ENCODE peak calls at places on chromosomes 7 and 10, in seven cellular contexts. V is fibroblast of lung, E is endodermal cell, Y is HCT116, F is IMR-90, K is H9, Q is SK-N-SH. C is an unnamed sample.

GRCh38 chr10:47326306-47326926 is 4.2 kb downstream of the GDF2 start:
- DNase-seq in V (no peak), E (no peak), Y (no peak), F (no peak), K (no peak), Q (no peak), C (peak; percentile 40)

GRCh38 chr10:102231357-102232318 is 5.5 kb downstream of the ELOVL3 start:
- DNase-seq in V (no peak), E (peak; percentile 90), Y (peak; percentile 40), F (no peak), K (peak; percentile 83), Q (peak; percentile 85), C (peak; percentile 78)

GRCh38 chr10:97380513-97380912 is 20.6 kb downstream of the RRP12 start:
- DNase-seq in V (no peak), E (peak; percentile 31), Y (no peak), F (no peak), K (no peak), Q (no peak), C (no peak)

GRCh38 chr10:71528371-71529202 is 131.9 kb downstream of the CDH23 start:
- DNase-seq in V (no peak), E (no peak), Y (no peak), F (no peak), K (no peak), Q (no peak), C (no peak)

GRCh38 chr10:132648072-132648855 is 110.7 kb downstream of the INPP5A start:
- DNase-seq in V (no peak), E (no peak), Y (no peak), F (no peak), K (no peak), Q (no peak), C (peak; percentile 41)

GRCh38 chr10:133439517-133440461 is 14.0 kb upstream of the SCART1 start:
- DNase-seq in V (no peak), E (no peak), Y (no peak), F (no peak), K (no peak), Q (peak; percentile 28), C (no peak)

GRCh38 chr7:140506788-140507464 is 27.6 kb upstream of the MKRN1 start:
- DNase-seq in V (peak; percentile 74), E (peak; percentile 84), Y (no peak), F (peak; percentile 82), K (peak; percentile 70), Q (no peak), C (no peak)

GRCh38 chr10:123042708-123043408 is 34.1 kb downstream of the ACADSB start:
- DNase-seq in V (no peak), E (no peak), Y (no peak), F (no peak), K (no peak), Q (no peak), C (no peak)

GRCh38 chr10:114346176-114347031 is 57.9 kb downstream of the AFAP1L2 start:
- DNase-seq in V (no peak), E (no peak), Y (no peak), F (no peak), K (no peak), Q (no peak), C (peak; percentile 82)

GRCh38 chr7:1086588-1087461 is 1.1 kb upstream of the GPER1 start:
- DNase-seq in V (peak; percentile 55), E (peak; percentile 93), Y (peak; percentile 34), F (peak; percentile 42), K (peak; percentile 86), Q (peak; percentile 94), C (peak; percentile 87)

GRCh38 chr7:139635521-139636240 is 112.2 kb downstream of the CLEC2L start:
- DNase-seq in V (no peak), E (no peak), Y (no peak), F (no peak), K (no peak), Q (no peak), C (no peak)

GRCh38 chr7:9407816-9408215 is 974.4 kb downstream of the NXPH1 start:
- DNase-seq in V (peak; percentile 13), E (no peak), Y (no peak), F (no peak), K (no peak), Q (no peak), C (no peak)

GRCh38 chr10:78412605-78413004 is 378.9 kb downstream of the RPS24 start:
- DNase-seq in V (no peak), E (peak; percentile 30), Y (no peak), F (no peak), K (peak; percentile 14), Q (no peak), C (no peak)

GRCh38 chr7:96928965-96929364 is 76.4 kb upstream of the DLX6 start:
- DNase-seq in V (no peak), E (no peak), Y (no peak), F (no peak), K (no peak), Q (no peak), C (no peak)

GRCh38 chr7:16695621-16696237 is 49.7 kb downstream of the BZW2 start:
- DNase-seq in V (peak; percentile 72), E (peak; percentile 73), Y (peak; percentile 48), F (peak; percentile 73), K (no peak), Q (peak; percentile 39), C (no peak)

GRCh38 chr7:16698200-16698910 is 52.4 kb downstream of the BZW2 start:
- DNase-seq in V (no peak), E (no peak), Y (no peak), F (no peak), K (no peak), Q (no peak), C (no peak)

GRCh38 chr7:16693601-16694318 is 47.8 kb downstream of the BZW2 start:
- DNase-seq in V (peak; percentile 25), E (no peak), Y (no peak), F (peak; percentile 20), K (no peak), Q (no peak), C (no peak)

GRCh38 chr7:16694806-16695205 is 48.8 kb downstream of the BZW2 start:
- DNase-seq in V (no peak), E (no peak), Y (no peak), F (no peak), K (no peak), Q (no peak), C (no peak)

DNA sequence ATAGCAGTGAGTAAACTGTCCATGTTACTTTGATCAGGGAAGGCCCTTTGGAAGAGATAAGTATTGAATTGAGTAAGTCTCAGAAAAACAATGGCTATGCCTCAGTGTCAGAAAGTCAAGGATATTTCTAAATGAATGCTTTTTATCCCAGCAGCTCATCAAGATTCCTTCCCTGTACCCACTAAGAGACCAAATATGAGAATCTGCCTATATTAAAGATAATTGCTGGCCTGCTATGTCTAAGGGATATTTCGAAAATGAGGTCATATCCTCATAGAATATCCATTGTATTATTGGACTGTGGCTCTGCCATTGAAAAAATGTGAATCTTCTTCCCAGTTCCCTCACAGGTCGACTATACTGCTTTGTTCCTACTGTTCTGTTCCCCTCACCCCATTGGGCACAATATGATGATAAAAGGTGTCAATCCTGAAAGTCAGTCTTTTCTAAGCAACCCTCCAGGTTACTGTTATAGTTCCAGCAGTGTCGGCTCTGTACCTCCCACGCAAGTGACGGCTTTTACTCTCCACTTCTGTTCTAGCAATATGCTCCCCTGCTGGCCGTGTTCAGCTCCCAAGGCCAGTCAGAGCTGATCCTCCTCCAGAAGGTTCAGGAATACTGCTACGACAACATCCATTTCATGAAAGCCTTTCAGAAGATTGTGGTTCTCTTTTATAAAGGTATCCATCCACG is 51.7 kb downstream of the BZW2 start:
- DNase-seq in V (no peak), E (no peak), Y (no peak), F (peak; percentile 62), K (no peak), Q (no peak), C (no peak)
- TF ChIP-seq CTCF in V (no peak), E (no peak), Y (no peak), F (no peak), K (no peak), Q (no peak), C (no peak)

GRCh38 chr7:44995555-44996493 is 4.2 kb upstream of the CCM2 start:
- DNase-seq in V (no peak), E (no peak), Y (no peak), F (no peak), K (no peak), Q (no peak), C (peak; percentile 15)

GRCh38 chr7:44999245-45000095 is 531 bp upstream of the CCM2 start:
- DNase-seq in V (peak; percentile 99), E (peak; percentile 100), Y (peak; percentile 96), F (peak; percentile 99), K (peak; percentile 99), Q (peak; percentile 99), C (peak; percentile 100)

GRCh38 chr7:45000096-45001032 is at the start of gene CCM2:
- DNase-seq in V (peak; percentile 72), E (no peak), Y (no peak), F (peak; percentile 32), K (no peak), Q (peak; percentile 98), C (peak; percentile 91)

GRCh38 chr7:45001138-45001694 is 1.2 kb downstream of the CCM2 start:
- DNase-seq in V (peak; percentile 11), E (peak; percentile 68), Y (no peak), F (no peak), K (peak; percentile 44), Q (peak; percentile 31), C (peak; percentile 51)

GRCh38 chr7:44998153-44998871 is 1.7 kb upstream of the CCM2 start:
- DNase-seq in V (no peak), E (no peak), Y (no peak), F (no peak), K (no peak), Q (peak; percentile 17), C (no peak)
- H3K9ac ChIP-seq in V (no peak overlapping the region), E (no peak overlapping the region), Y (peak overlapping the region; percentile 82), F (no peak overlapping the region), K (no peak overlapping the region), Q (no peak overlapping the region), C (no peak overlapping the region)

GRCh38 chr7:26168458-26169023 is 16.5 kb downstream of the NFE2L3 start:
- DNase-seq in V (no peak), E (no peak), Y (no peak), F (no peak), K (no peak), Q (no peak), C (no peak)
- TF ChIP-seq CTCF in V (no peak), E (peak; percentile 66), Y (peak; percentile 22), F (no peak), K (peak; percentile 51), Q (peak; percentile 42), C (no peak)

DNA sequence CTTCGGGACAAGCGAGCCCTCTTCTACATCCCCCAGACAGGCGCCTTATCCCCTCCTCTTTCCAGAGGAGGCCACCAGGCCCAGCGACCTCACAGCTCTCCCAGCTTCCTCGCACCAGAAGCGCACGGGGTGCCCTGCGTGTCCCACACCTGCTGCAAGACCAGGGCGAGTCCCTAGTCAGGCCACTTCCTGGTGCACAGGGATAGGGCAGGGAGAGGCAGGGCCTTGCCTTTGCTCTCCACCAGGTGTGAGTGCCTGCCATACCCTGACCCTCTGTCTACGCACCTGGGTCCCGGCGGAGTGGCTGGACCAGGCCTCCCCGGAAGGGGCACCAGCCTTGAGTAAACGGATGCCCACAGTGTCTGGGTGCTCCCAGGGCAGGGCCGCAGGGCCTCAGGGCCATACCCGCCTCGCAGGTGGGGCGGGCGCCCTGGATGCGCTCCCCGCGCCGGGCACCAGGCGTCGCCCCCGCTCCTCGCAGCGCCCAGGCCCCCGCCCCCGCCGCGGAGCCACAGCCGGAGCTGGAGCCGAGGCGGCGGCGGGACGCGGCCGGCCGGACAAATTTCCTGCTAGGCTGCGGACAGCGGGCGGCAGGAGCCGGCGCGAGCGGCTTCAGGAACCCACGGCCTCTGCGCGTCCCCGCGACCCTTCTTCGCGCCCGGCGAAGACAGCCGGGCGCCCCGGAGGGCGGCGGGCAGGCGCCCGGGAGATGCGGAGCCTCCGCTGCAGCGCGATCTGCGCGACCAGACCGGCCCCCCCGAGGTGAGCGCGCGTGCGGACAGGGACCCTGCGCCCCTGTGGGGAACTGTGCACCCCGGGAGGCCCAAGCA is at the start of gene PTPRE:
- DNase-seq in V (peak; percentile 48), E (peak; percentile 89), Y (peak; percentile 40), F (peak; percentile 24), K (peak; percentile 81), Q (peak; percentile 96), C (peak; percentile 89)
- H3K9ac ChIP-seq in V (peak within 1 kb of the TSS; percentile 11), E (no peak within 1 kb of the TSS), Y (peak within 1 kb of the TSS; percentile 61), F (no peak within 1 kb of the TSS), K (no peak within 1 kb of the TSS), Q (peak within 1 kb of the TSS; percentile 63), C (no peak within 1 kb of the TSS)